ENCODE peak calls at places on chromosomes 2 and 18, in eight cellular contexts. V, Q, L, B, D, R, K and W are unnamed samples.

GRCh38 chr2:167142554-167142953 is 254.3 kb downstream of the XIRP2 start:
- DNase-seq in L (no peak), V (no peak), K (no peak), B (no peak), Q (no peak), R (no peak), D (no peak), W (no peak)

GRCh38 chr18:31617029-31617717 is 25.5 kb downstream of the TTR start:
- DNase-seq in B (no peak), K (no peak), Q (no peak), D (no peak), V (no peak), R (no peak), L (no peak), W (no peak)

GRCh38 chr2:72770879-72771461 is 54.9 kb downstream of the EXOC6B start:
- DNase-seq in B (peak), R (peak), Q (peak), K (peak), D (peak), L (peak), V (peak), W (no peak)

GRCh38 chr18:44715841-44716240 is 35.2 kb downstream of the SETBP1 start:
- DNase-seq in B (no peak), R (no peak), V (no peak), K (no peak), Q (peak), D (no peak), L (no peak), W (no peak)

GRCh38 chr2:68832161-68832869 is 38.9 kb downstream of the BMP10 start:
- DNase-seq in L (no peak), R (peak), B (no peak), Q (no peak), K (no peak), D (no peak), V (no peak), W (no peak)

GRCh38 chr18:62716679-62717058 is 1.3 kb downstream of the PHLPP1 start:
- DNase-seq in K (peak), R (peak), V (no peak), L (peak), B (peak), Q (peak), D (peak), W (peak)

GRCh38 chr18:9914584-9915290 is 921 bp downstream of the VAPA start:
- DNase-seq in K (peak), B (peak), V (peak), Q (peak), D (peak), L (peak), R (peak), W (peak)

GRCh38 chr2:42931818-42932195 is 139.4 kb upstream of the HAAO start:
- DNase-seq in V (no peak), R (peak), L (no peak), K (no peak), Q (no peak), D (no peak), B (no peak), W (no peak)

GRCh38 chr2:218777276-218777990 is 4.5 kb upstream of the CYP27A1 start:
- DNase-seq in D (no peak), R (no peak), V (no peak), B (no peak), Q (no peak), K (no peak), L (no peak), W (no peak)

GRCh38 chr2:96856776-96857673 is 791 bp downstream of the ANKRD39 start:
- DNase-seq in L (peak), B (no peak), V (no peak), Q (peak), D (peak), R (peak), K (peak), W (peak)

GRCh38 chr2:101265893-101266499 is 13.3 kb downstream of the CNOT11 start:
- DNase-seq in D (peak), Q (no peak), L (no peak), K (no peak), B (no peak), V (no peak), R (no peak), W (no peak)

GRCh38 chr2:144832048-144832447 is 312.1 kb upstream of the ZEB2 start:
- DNase-seq in Q (no peak), R (no peak), K (no peak), L (no peak), B (no peak), V (no peak), D (no peak), W (no peak)

GRCh38 chr2:158464426-158465281 is 7.9 kb downstream of the PKP4 start:
- DNase-seq in L (peak), V (no peak), R (peak), B (no peak), Q (no peak), D (peak), K (no peak), W (no peak)

GRCh38 chr2:26696352-26696816 is 3.9 kb downstream of the KCNK3 start:
- DNase-seq in V (no peak), D (peak), K (no peak), Q (no peak), R (peak), B (no peak), L (no peak), W (no peak)

GRCh38 chr18:6389005-6389404 is 25.7 kb downstream of the L3MBTL4 start:
- DNase-seq in L (no peak), D (no peak), B (no peak), K (no peak), R (no peak), V (no peak), Q (no peak), W (no peak)

GRCh38 chr2:84477886-84478285 is 18.8 kb upstream of the SUCLG1 start:
- DNase-seq in K (no peak), L (no peak), V (no peak), R (no peak), Q (no peak), B (no peak), D (no peak), W (no peak)